ENCODE peak calls at places on chromosomes 4 and X, in six cellular contexts. O is hypothalamus; N is AG08396; V is stimulated activated CD4-positive, alpha-beta T cell treated with anti-CD3 and anti-CD28 coated beads, Interleukin-4, amount 100 ng/mL, for 1 hour; D is lower lobe of right lung; W is COR-L47. M is an unnamed sample.

GRCh38 chrX:23953908-23954269 is 46.1 kb downstream of the CXorf58 start:
- DNase-seq in O (no peak), N (no peak), V (no peak), D (no peak), W (no peak), M (no peak)

GRCh38 chr4:16294455-16294854 is 68.2 kb upstream of the TAPT1 start:
- DNase-seq in O (no peak), N (no peak), V (no peak), D (no peak), W (no peak), M (no peak)

GRCh38 chr4:76687730-76688441 is 210.1 kb downstream of the SOWAHB start:
- DNase-seq in O (no peak), N (no peak), V (no peak), D (no peak), W (peak), M (no peak)

GRCh38 chr4:129455462-129455861 is 359.5 kb downstream of the C4orf33 start:
- DNase-seq in O (no peak), N (no peak), V (no peak), D (no peak), W (peak), M (no peak)

GRCh38 chr4:89021678-89022077 is 35.3 kb downstream of the FAM13A start:
- DNase-seq in O (no peak), N (no peak), V (no peak), D (no peak), W (no peak), M (no peak)

GRCh38 chr4:42750091-42750490 is 93.2 kb upstream of the ATP8A1 start:
- DNase-seq in O (no peak), N (no peak), V (no peak), D (no peak), W (peak), M (no peak)

GRCh38 chr4:82500830-82501229 is 61.0 kb downstream of the TMEM150C start:
- DNase-seq in O (no peak), N (no peak), V (no peak), D (no peak), W (peak), M (no peak)

GRCh38 chr4:40547446-40548132 is 82.1 kb downstream of the RBM47 start:
- DNase-seq in O (no peak), N (no peak), V (no peak), D (no peak), W (no peak), M (no peak)

GRCh38 chr4:1408418-1408817 is 2.2 kb upstream of the NKX1-1 start:
- DNase-seq in O (no peak), N (peak), V (no peak), D (peak), W (no peak), M (no peak)

GRCh38 chr4:185712350-185713024 is 99.5 kb downstream of the SORBS2 start:
- DNase-seq in O (no peak), N (no peak), V (no peak), D (no peak), W (no peak), M (no peak)